ENCODE peak calls at places on chromosome 6, in seven cellular contexts. J is HepG2, S is HCT116, C is K562, N is SK-N-SH, R is H1, Y is GM12878. D is an unnamed sample.

GRCh38 chr6:106110167-106110826 is 24.2 kb downstream of the PRDM1 start:
- DNase-seq in R (peak; percentile 34), C (no peak), J (no peak), Y (no peak), N (peak; percentile 51), S (no peak), D (no peak)

GRCh38 chr6:31541059-31541657 is 645 bp downstream of the DDX39B start:
- DNase-seq in R (no peak), N (peak; percentile 52), S (no peak), Y (no peak), J (peak; percentile 63), C (peak; percentile 59), D (no peak)

GRCh38 chr6:146871613-146872465 is 273.1 kb downstream of the ADGB start:
- DNase-seq in Y (no peak), N (peak; percentile 22), S (no peak), J (peak; percentile 28), C (no peak), R (no peak), D (no peak)

GRCh38 chr6:30361661-30362060 is 16.7 kb downstream of the RPP21 start:
- DNase-seq in S (no peak), R (no peak), J (no peak), C (no peak), Y (no peak), N (no peak), D (no peak)

GRCh38 chr6:149975400-149975799 is 11.7 kb downstream of the ULBP1 start:
- DNase-seq in R (no peak), S (no peak), N (no peak), Y (no peak), C (no peak), J (no peak), D (no peak)

GRCh38 chr6:9404351-9405146 is 969.2 kb upstream of the SLC35B3 start:
- DNase-seq in S (no peak), R (no peak), J (no peak), N (no peak), Y (no peak), C (no peak), D (no peak)

GRCh38 chr6:123263981-123264380 is 267.9 kb downstream of the CLVS2 start:
- DNase-seq in C (no peak), J (no peak), R (no peak), Y (no peak), S (no peak), N (no peak), D (no peak)

GRCh38 chr6:81754906-81755305 is 2.4 kb upstream of the TENT5A start:
- DNase-seq in Y (no peak), C (no peak), R (no peak), N (no peak), J (no peak), S (no peak), D (no peak)

GRCh38 chr6:167933290-167933689 is 64.2 kb upstream of the KIF25 start:
- DNase-seq in J (peak; percentile 43), Y (no peak), N (no peak), S (no peak), C (no peak), R (no peak), D (no peak)

GRCh38 chr6:134256862-134257261 is 61.0 kb downstream of the SGK1 start:
- DNase-seq in R (no peak), N (no peak), S (no peak), C (no peak), Y (no peak), J (no peak), D (no peak)

GRCh38 chr6:169868458-169868857 is 117.0 kb downstream of the ERMARD start:
- DNase-seq in S (no peak), R (peak; percentile 41), C (no peak), N (no peak), J (no peak), Y (no peak), D (no peak)

GRCh38 chr6:150813319-150813992 is 52.0 kb upstream of the MTHFD1L start:
- DNase-seq in N (no peak), R (no peak), J (no peak), S (peak; percentile 92), Y (peak; percentile 78), C (no peak), D (peak; percentile 29)

GRCh38 chr6:7636151-7636550 is 46.2 kb downstream of the SNRNP48 start:
- DNase-seq in C (no peak), R (no peak), N (no peak), S (no peak), J (peak; percentile 23), Y (no peak), D (no peak)

GRCh38 chr6:156687875-156688549 is 89.2 kb upstream of the ARID1B start:
- DNase-seq in N (peak; percentile 58), J (no peak), Y (no peak), C (peak; percentile 75), R (peak; percentile 61), S (peak; percentile 10), D (peak; percentile 23)

GRCh38 chr6:144434308-144434990 is 149.3 kb downstream of the UTRN start:
- DNase-seq in S (no peak), Y (no peak), N (no peak), C (no peak), R (no peak), J (no peak), D (no peak)

DNA sequence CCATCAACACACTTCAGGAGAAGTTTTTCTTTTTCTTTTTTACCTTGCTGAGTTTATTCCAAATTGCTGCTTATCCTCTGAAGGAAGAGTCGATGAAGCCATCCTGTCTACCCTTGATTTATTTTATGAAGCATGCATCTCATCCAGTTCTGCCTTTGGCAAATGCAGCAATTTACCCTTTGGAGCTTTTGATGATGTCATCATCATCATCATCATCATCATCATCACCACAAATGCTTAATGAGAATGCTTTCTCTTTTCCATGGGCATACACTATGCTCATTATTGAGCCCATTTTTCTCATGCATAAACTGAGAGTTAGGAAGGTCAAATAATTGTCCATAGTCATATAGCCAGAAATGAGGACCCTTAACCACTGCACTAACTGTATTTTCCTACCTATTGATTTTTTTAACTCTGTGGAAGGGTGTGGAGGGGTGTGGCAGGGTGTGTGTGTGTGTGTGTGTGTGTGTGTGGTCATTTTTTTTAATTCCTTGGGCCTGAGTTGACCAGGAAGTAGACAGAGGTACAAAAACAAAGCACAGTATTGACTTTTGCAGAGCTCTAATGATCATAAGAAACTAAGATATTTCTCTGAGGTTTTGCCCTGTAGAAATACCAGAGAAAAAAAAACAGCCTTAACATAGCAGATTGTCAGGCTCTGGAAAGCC is 82.8 kb downstream of the COL9A1 start:
- DNase-seq in J (no peak), N (no peak), R (no peak), Y (no peak), C (no peak), S (no peak), D (no peak)
- TF ChIP-seq JUND in J (no peak), N (no peak), R (no peak), Y (no peak), C (peak; percentile 60), S (no peak), D (no peak)

GRCh38 chr6:36491378-36491965 is 48.7 kb downstream of the KCTD20 start:
- DNase-seq in S (no peak), J (peak; percentile 80), Y (no peak), N (no peak), C (no peak), R (peak; percentile 23), D (no peak)

GRCh38 chr6:36492621-36493020 is 49.8 kb downstream of the KCTD20 start:
- DNase-seq in Y (no peak), S (no peak), N (no peak), R (no peak), C (no peak), J (no peak), D (no peak)

GRCh38 chr6:36493859-36494258 is 51.1 kb downstream of the KCTD20 start:
- DNase-seq in C (no peak), N (no peak), S (no peak), J (peak; percentile 88), R (no peak), Y (no peak), D (peak; percentile 24)

GRCh38 chr6:36492092-36492491 is 49.3 kb downstream of the KCTD20 start:
- DNase-seq in C (no peak), N (no peak), J (no peak), R (no peak), Y (no peak), S (no peak), D (no peak)

GRCh38 chr6:36495086-36495485 is 52.2 kb downstream of the STK38 start:
- DNase-seq in R (no peak), C (no peak), S (no peak), J (no peak), N (no peak), Y (no peak), D (no peak)
- TF ChIP-seq JUND in R (no peak), C (no peak), S (no peak), J (no peak), N (no peak), Y (no peak), D (no peak)

GRCh38 chr6:12137480-12137879 is 125.4 kb downstream of the HIVEP1 start:
- DNase-seq in S (no peak), R (no peak), Y (no peak), C (peak; percentile 36), N (no peak), J (no peak), D (peak; percentile 42)
- TF ChIP-seq JUND in S (no peak), R (no peak), Y (no peak), C (no peak), N (no peak), J (no peak), D (no peak)

DNA sequence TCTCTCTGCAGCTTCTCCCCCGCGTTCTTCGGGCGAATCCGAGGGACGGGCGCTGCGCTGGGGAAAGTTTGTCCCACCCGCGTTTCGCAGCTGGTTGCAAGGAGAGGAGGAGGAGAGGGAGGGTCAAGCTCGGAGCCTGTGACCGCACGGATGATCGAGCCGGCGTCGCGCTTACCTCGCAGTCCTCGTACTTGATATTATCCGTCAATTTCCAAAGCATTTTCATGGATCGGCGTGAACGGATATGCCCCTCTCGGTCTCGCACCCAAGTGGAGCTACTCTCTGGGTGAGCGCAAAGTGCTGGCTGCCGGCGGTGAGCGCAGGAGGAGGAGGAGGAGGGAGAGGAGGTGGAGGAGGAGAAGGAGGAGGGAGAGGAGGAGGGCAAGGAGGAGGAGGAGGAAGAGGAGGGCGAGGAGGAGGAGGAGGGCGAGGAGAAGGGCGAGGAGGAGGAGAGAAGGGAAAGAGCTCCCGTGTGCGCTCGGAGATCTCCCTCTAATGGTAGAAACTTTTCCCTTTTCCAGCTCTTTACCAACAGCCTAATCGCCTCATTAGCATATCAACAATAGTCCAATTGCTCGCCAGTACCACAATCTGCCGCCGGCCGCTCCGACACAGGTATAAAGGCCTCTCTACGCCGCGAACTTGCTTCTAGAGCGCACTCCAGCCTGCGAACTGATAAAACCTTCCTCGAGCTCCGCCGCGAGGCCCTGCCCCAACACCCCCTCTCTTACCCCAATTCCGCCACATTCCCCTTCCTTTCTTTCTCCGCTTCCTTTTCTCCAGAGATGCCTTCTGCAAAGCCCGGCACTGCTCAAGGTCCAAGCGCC is at the start of gene TFAP2A:
- DNase-seq in S (no peak), C (no peak), Y (no peak), N (no peak), R (peak; percentile 78), J (no peak), D (no peak)
- TF ChIP-seq JUND in S (no peak), C (no peak), Y (no peak), N (no peak), R (no peak), J (no peak), D (no peak)

GRCh38 chr6:119791746-119792145 is 442.2 kb upstream of the MAN1A1 start:
- DNase-seq in C (no peak), J (no peak), Y (no peak), S (peak; percentile 29), N (no peak), R (no peak), D (no peak)
- TF ChIP-seq JUND in C (no peak), J (no peak), Y (no peak), S (no peak), N (no peak), R (no peak), D (no peak)